ENCODE peak calls at places on chromosome 10, in nine cellular contexts. One of them, this sample, is unnamed.

GRCh38 chr10:122656741-122657140 is 42.9 kb downstream of the C10orf120 start:
- DNase-seq in cardiac muscle cell: no peak
- DNase-seq in psoas muscle: no peak
- DNase-seq in PC-3: no peak
- DNase-seq in left ventricle myocardium inferior: no peak
- DNase-seq in AG04449: no peak
- DNase-seq in A549: no peak
- DNase-seq in AG04450: no peak
- DNase-seq in brain microvascular endothelial cell: no peak
- DNase-seq in this sample: no peak

GRCh38 chr10:71548494-71548846 is 151.8 kb downstream of the CDH23 start:
- DNase-seq in cardiac muscle cell: peak
- DNase-seq in psoas muscle: peak
- DNase-seq in PC-3: peak
- DNase-seq in left ventricle myocardium inferior: no peak
- DNase-seq in AG04449: no peak
- DNase-seq in A549: peak
- DNase-seq in AG04450: no peak
- DNase-seq in brain microvascular endothelial cell: peak
- DNase-seq in this sample: no peak

GRCh38 chr10:29590598-29591415 is 44.0 kb downstream of the SVIL start:
- DNase-seq in cardiac muscle cell: peak
- DNase-seq in psoas muscle: no peak
- DNase-seq in PC-3: peak
- DNase-seq in left ventricle myocardium inferior: no peak
- DNase-seq in AG04449: peak
- DNase-seq in A549: peak
- DNase-seq in AG04450: peak
- DNase-seq in brain microvascular endothelial cell: peak
- DNase-seq in this sample: peak

GRCh38 chr10:124734311-124735166 is 9.6 kb downstream of the FAM53B start:
- DNase-seq in cardiac muscle cell: no peak
- DNase-seq in psoas muscle: no peak
- DNase-seq in PC-3: no peak
- DNase-seq in left ventricle myocardium inferior: no peak
- DNase-seq in AG04449: no peak
- DNase-seq in A549: no peak
- DNase-seq in AG04450: no peak
- DNase-seq in brain microvascular endothelial cell: no peak
- DNase-seq in this sample: no peak

GRCh38 chr10:51700228-51700835 is 937 bp upstream of the CSTF2T start:
- DNase-seq in cardiac muscle cell: peak
- DNase-seq in psoas muscle: no peak
- DNase-seq in PC-3: peak
- DNase-seq in left ventricle myocardium inferior: no peak
- DNase-seq in AG04449: no peak
- DNase-seq in A549: no peak
- DNase-seq in AG04450: no peak
- DNase-seq in brain microvascular endothelial cell: peak
- DNase-seq in this sample: no peak

GRCh38 chr10:22570733-22571430 is 143.5 kb downstream of the PIP4K2A start:
- DNase-seq in cardiac muscle cell: no peak
- DNase-seq in psoas muscle: no peak
- DNase-seq in PC-3: no peak
- DNase-seq in left ventricle myocardium inferior: no peak
- DNase-seq in AG04449: no peak
- DNase-seq in A549: no peak
- DNase-seq in AG04450: no peak
- DNase-seq in brain microvascular endothelial cell: no peak
- DNase-seq in this sample: no peak

GRCh38 chr10:98463976-98464754 is 17.4 kb upstream of the HPS1 start:
- DNase-seq in cardiac muscle cell: no peak
- DNase-seq in psoas muscle: no peak
- DNase-seq in PC-3: no peak
- DNase-seq in left ventricle myocardium inferior: no peak
- DNase-seq in AG04449: no peak
- DNase-seq in A549: peak
- DNase-seq in AG04450: no peak
- DNase-seq in brain microvascular endothelial cell: no peak
- DNase-seq in this sample: no peak

GRCh38 chr10:124180947-124181549 is 87.7 kb upstream of the CHST15 start:
- DNase-seq in cardiac muscle cell: peak
- DNase-seq in psoas muscle: no peak
- DNase-seq in PC-3: peak
- DNase-seq in left ventricle myocardium inferior: no peak
- DNase-seq in AG04449: no peak
- DNase-seq in A549: no peak
- DNase-seq in AG04450: no peak
- DNase-seq in brain microvascular endothelial cell: peak
- DNase-seq in this sample: no peak

GRCh38 chr10:122341141-122341810 is 33.2 kb upstream of the PLEKHA1 start:
- DNase-seq in cardiac muscle cell: peak
- DNase-seq in psoas muscle: no peak
- DNase-seq in PC-3: no peak
- DNase-seq in left ventricle myocardium inferior: peak
- DNase-seq in AG04449: no peak
- DNase-seq in A549: no peak
- DNase-seq in AG04450: no peak
- DNase-seq in brain microvascular endothelial cell: no peak
- DNase-seq in this sample: no peak

GRCh38 chr10:59904431-59905065 is 1.8 kb downstream of the CCDC6 start:
- DNase-seq in cardiac muscle cell: no peak
- DNase-seq in psoas muscle: no peak
- DNase-seq in PC-3: peak
- DNase-seq in left ventricle myocardium inferior: no peak
- DNase-seq in AG04449: no peak
- DNase-seq in A549: no peak
- DNase-seq in AG04450: no peak
- DNase-seq in brain microvascular endothelial cell: no peak
- DNase-seq in this sample: no peak

GRCh38 chr10:6053303-6053702 is 8.9 kb downstream of the IL2RA start:
- DNase-seq in cardiac muscle cell: no peak
- DNase-seq in psoas muscle: no peak
- DNase-seq in PC-3: no peak
- DNase-seq in left ventricle myocardium inferior: no peak
- DNase-seq in AG04449: no peak
- DNase-seq in A549: no peak
- DNase-seq in AG04450: no peak
- DNase-seq in brain microvascular endothelial cell: no peak
- DNase-seq in this sample: no peak

GRCh38 chr10:44010873-44011602 is 362.4 kb upstream of the ZNF32 start:
- DNase-seq in cardiac muscle cell: no peak
- DNase-seq in psoas muscle: no peak
- DNase-seq in PC-3: peak
- DNase-seq in left ventricle myocardium inferior: peak
- DNase-seq in AG04449: no peak
- DNase-seq in A549: no peak
- DNase-seq in AG04450: no peak
- DNase-seq in brain microvascular endothelial cell: no peak
- DNase-seq in this sample: no peak

GRCh38 chr10:124250506-124250905 is 157.1 kb upstream of the CHST15 start:
- DNase-seq in cardiac muscle cell: no peak
- DNase-seq in psoas muscle: no peak
- DNase-seq in PC-3: no peak
- DNase-seq in left ventricle myocardium inferior: no peak
- DNase-seq in AG04449: no peak
- DNase-seq in A549: no peak
- DNase-seq in AG04450: no peak
- DNase-seq in brain microvascular endothelial cell: no peak
- DNase-seq in this sample: no peak

GRCh38 chr10:1577945-1578344 is 159.4 kb downstream of the ADARB2 start:
- DNase-seq in cardiac muscle cell: no peak
- DNase-seq in psoas muscle: no peak
- DNase-seq in PC-3: no peak
- DNase-seq in left ventricle myocardium inferior: no peak
- DNase-seq in AG04449: no peak
- DNase-seq in A549: no peak
- DNase-seq in AG04450: no peak
- DNase-seq in brain microvascular endothelial cell: no peak
- DNase-seq in this sample: no peak

GRCh38 chr10:14815681-14816080 is 22.2 kb downstream of the CDNF start:
- DNase-seq in cardiac muscle cell: no peak
- DNase-seq in psoas muscle: no peak
- DNase-seq in PC-3: no peak
- DNase-seq in left ventricle myocardium inferior: no peak
- DNase-seq in AG04449: no peak
- DNase-seq in A549: no peak
- DNase-seq in AG04450: no peak
- DNase-seq in brain microvascular endothelial cell: no peak
- DNase-seq in this sample: peak

GRCh38 chr10:101018600-101019439 is 12.1 kb downstream of the PDZD7 start:
- DNase-seq in cardiac muscle cell: peak
- DNase-seq in psoas muscle: peak
- DNase-seq in PC-3: peak
- DNase-seq in left ventricle myocardium inferior: peak
- DNase-seq in AG04449: no peak
- DNase-seq in A549: peak
- DNase-seq in AG04450: no peak
- DNase-seq in brain microvascular endothelial cell: peak
- DNase-seq in this sample: peak

GRCh38 chr10:8189458-8189857 is 135.0 kb downstream of the GATA3 start:
- DNase-seq in cardiac muscle cell: no peak
- DNase-seq in psoas muscle: no peak
- DNase-seq in PC-3: no peak
- DNase-seq in left ventricle myocardium inferior: no peak
- DNase-seq in AG04449: no peak
- DNase-seq in A549: no peak
- DNase-seq in AG04450: no peak
- DNase-seq in brain microvascular endothelial cell: no peak
- DNase-seq in this sample: no peak

GRCh38 chr10:21497177-21497807 is 28.2 kb downstream of the SKIDA1 start:
- DNase-seq in cardiac muscle cell: peak
- DNase-seq in psoas muscle: peak
- DNase-seq in PC-3: peak
- DNase-seq in left ventricle myocardium inferior: peak
- DNase-seq in AG04449: no peak
- DNase-seq in A549: peak
- DNase-seq in AG04450: no peak
- DNase-seq in brain microvascular endothelial cell: peak
- DNase-seq in this sample: peak

DNA sequence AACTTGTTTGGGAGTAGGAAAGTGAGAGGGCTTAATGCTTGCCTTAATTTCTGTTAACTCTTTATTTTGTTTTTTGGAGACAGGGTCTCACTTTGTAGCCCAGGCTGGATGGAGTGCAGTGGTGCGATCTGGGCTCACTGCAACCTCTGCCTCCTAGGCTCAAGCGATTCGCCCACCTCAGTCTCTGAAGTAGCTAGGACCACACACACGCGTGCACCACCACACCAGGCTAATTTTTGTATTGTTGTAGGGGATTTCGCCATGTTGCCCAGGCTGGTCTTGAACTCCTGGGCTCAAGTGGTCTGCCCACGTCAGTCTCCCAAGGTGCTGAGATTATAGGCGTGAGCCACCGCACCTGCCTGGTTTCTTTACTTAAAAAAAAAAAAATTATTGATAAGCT is 1.9 kb downstream of the PPP2R2D start:
- DNase-seq in cardiac muscle cell: no peak
- DNase-seq in psoas muscle: no peak
- DNase-seq in PC-3: no peak
- DNase-seq in left ventricle myocardium inferior: no peak
- DNase-seq in AG04449: no peak
- DNase-seq in A549: no peak
- DNase-seq in AG04450: no peak
- DNase-seq in brain microvascular endothelial cell: no peak
- DNase-seq in this sample: no peak
- H3K4me3 ChIP-seq in cardiac muscle cell: peak
- H3K4me3 ChIP-seq in psoas muscle: peak
- H3K4me3 ChIP-seq in PC-3: peak
- H3K4me3 ChIP-seq in left ventricle myocardium inferior: peak
- H3K4me3 ChIP-seq in AG04449: peak
- H3K4me3 ChIP-seq in A549: peak
- H3K4me3 ChIP-seq in AG04450: peak
- H3K4me3 ChIP-seq in brain microvascular endothelial cell: no peak
- H3K4me3 ChIP-seq in this sample: peak

GRCh38 chr10:79404231-79404609 is 41.2 kb downstream of the ZCCHC24 start:
- DNase-seq in cardiac muscle cell: peak
- DNase-seq in psoas muscle: peak
- DNase-seq in PC-3: peak
- DNase-seq in left ventricle myocardium inferior: peak
- DNase-seq in AG04449: no peak
- DNase-seq in A549: no peak
- DNase-seq in AG04450: peak
- DNase-seq in brain microvascular endothelial cell: no peak
- DNase-seq in this sample: peak
- H3K4me3 ChIP-seq in cardiac muscle cell: no peak
- H3K4me3 ChIP-seq in psoas muscle: peak
- H3K4me3 ChIP-seq in PC-3: no peak
- H3K4me3 ChIP-seq in left ventricle myocardium inferior: peak
- H3K4me3 ChIP-seq in AG04449: no peak
- H3K4me3 ChIP-seq in A549: no peak
- H3K4me3 ChIP-seq in AG04450: no peak
- H3K4me3 ChIP-seq in brain microvascular endothelial cell: no peak
- H3K4me3 ChIP-seq in this sample: no peak

DNA sequence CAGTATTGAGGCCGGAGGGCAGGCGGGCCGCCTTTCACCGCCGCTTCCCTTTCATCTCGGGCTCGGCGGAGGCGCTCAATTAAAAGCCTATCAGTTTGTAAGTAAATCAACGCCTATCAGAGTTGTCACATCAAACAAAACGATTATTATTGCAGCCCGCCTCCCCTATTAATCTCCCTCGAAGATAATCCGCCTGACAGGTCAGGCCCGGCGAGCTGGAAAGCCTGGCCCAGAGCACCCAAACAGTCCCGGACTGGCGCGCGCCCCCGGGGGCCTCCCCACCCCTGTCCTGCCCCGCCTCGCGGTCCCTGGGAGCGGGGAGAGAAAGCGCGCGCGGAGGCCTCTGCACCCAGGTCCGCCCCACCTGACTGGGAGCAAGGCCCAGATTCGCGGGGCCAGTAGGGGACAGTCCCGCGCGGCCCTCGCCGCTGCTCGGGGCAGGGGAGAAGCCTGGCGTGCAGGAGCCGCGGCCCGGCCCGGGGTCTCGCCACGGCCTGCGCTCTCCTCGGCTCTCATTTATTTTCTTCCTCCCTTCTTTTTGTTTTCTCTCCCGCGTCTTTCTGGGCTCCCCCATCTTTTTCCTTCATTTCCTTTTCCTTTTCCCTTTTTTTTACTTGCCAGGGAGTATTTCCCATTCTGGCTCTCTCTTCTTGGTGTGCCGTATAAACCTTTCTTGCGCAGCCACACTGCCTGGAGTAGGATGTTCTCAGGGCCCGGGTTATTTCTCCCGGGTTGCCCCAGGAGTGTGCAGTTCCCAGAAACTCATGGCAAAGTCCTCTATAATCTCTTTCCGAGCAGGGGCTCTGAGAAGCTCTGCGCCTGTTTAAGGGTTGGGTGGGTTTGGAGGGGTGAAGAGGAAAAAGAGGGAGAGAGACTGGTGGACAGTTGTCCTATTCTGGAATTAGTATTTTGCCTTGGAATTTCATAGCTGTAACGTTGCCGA is 3.9 kb upstream of the ZNF503 start:
- DNase-seq in cardiac muscle cell: no peak
- DNase-seq in psoas muscle: no peak
- DNase-seq in PC-3: peak
- DNase-seq in left ventricle myocardium inferior: no peak
- DNase-seq in AG04449: no peak
- DNase-seq in A549: no peak
- DNase-seq in AG04450: no peak
- DNase-seq in brain microvascular endothelial cell: no peak
- DNase-seq in this sample: no peak
- H3K4me3 ChIP-seq in cardiac muscle cell: peak
- H3K4me3 ChIP-seq in psoas muscle: peak
- H3K4me3 ChIP-seq in PC-3: peak
- H3K4me3 ChIP-seq in left ventricle myocardium inferior: peak
- H3K4me3 ChIP-seq in AG04449: no peak
- H3K4me3 ChIP-seq in A549: no peak
- H3K4me3 ChIP-seq in AG04450: no peak
- H3K4me3 ChIP-seq in brain microvascular endothelial cell: peak
- H3K4me3 ChIP-seq in this sample: peak

GRCh38 chr10:70440296-70441160 is 953 bp downstream of the NODAL start:
- DNase-seq in cardiac muscle cell: no peak
- DNase-seq in psoas muscle: no peak
- DNase-seq in PC-3: no peak
- DNase-seq in left ventricle myocardium inferior: no peak
- DNase-seq in AG04449: no peak
- DNase-seq in A549: no peak
- DNase-seq in AG04450: no peak
- DNase-seq in brain microvascular endothelial cell: no peak
- DNase-seq in this sample: no peak
- H3K4me3 ChIP-seq in cardiac muscle cell: peak
- H3K4me3 ChIP-seq in psoas muscle: peak
- H3K4me3 ChIP-seq in PC-3: no peak
- H3K4me3 ChIP-seq in left ventricle myocardium inferior: peak
- H3K4me3 ChIP-seq in AG04449: no peak
- H3K4me3 ChIP-seq in A549: no peak
- H3K4me3 ChIP-seq in AG04450: no peak
- H3K4me3 ChIP-seq in brain microvascular endothelial cell: peak
- H3K4me3 ChIP-seq in this sample: no peak